ENCODE peak calls at places on chromosomes 16 and 17, in ten cellular contexts. C, D, U, G, Z, P, R, Y, T and O are unnamed samples.

GRCh38 chr17:36807496-36808180 is 129.6 kb upstream of the LHX1 start:
- DNase-seq in C (no peak), D (no peak), U (no peak), G (peak; percentile 70), Z (no peak), P (no peak), R (no peak), Y (no peak), T (no peak), O (no peak)

GRCh38 chr17:32741381-32741780 is 135.5 kb downstream of the MYO1D start:
- DNase-seq in C (no peak), D (no peak), U (peak; percentile 11), G (no peak), Z (no peak), P (no peak), R (no peak), Y (no peak), T (no peak), O (no peak)

GRCh38 chr17:28528329-28529011 is 22.3 kb downstream of the FOXN1 start:
- DNase-seq in C (no peak), D (no peak), U (no peak), G (peak; percentile 43), Z (no peak), P (no peak), R (no peak), Y (no peak), T (no peak), O (no peak)

GRCh38 chr17:15343749-15344148 is 2.4 kb upstream of the TEKT3 start:
- DNase-seq in C (no peak), D (peak; percentile 53), U (peak; percentile 69), G (no peak), Z (no peak), P (no peak), R (no peak), Y (no peak), T (peak; percentile 24), O (peak; percentile 46)

GRCh38 chr17:66426397-66427033 is 124.1 kb downstream of the PRKCA start:
- DNase-seq in C (no peak), D (peak; percentile 56), U (peak; percentile 19), G (peak; percentile 65), Z (no peak), P (peak; percentile 23), R (peak; percentile 30), Y (no peak), T (no peak), O (peak; percentile 51)

GRCh38 chr16:70508752-70509151 is 14.6 kb downstream of the COG4 start:
- DNase-seq in C (no peak), D (peak; percentile 45), U (no peak), G (no peak), Z (no peak), P (no peak), R (no peak), Y (no peak), T (no peak), O (no peak)

GRCh38 chr17:16363749-16364536 is 10.7 kb upstream of the CENPV start:
- DNase-seq in C (no peak), D (peak; percentile 81), U (peak; percentile 52), G (peak; percentile 94), Z (peak; percentile 58), P (peak; percentile 83), R (peak; percentile 61), Y (peak; percentile 63), T (peak; percentile 55), O (peak; percentile 68)

GRCh38 chr16:85662036-85662812 is 26.5 kb downstream of the GINS2 start:
- DNase-seq in C (no peak), D (no peak), U (no peak), G (no peak), Z (no peak), P (no peak), R (no peak), Y (no peak), T (no peak), O (no peak)

GRCh38 chr16:78407191-78407590 is 307.7 kb downstream of the WWOX start:
- DNase-seq in C (no peak), D (peak; percentile 33), U (peak; percentile 41), G (no peak), Z (no peak), P (no peak), R (no peak), Y (no peak), T (no peak), O (no peak)

GRCh38 chr16:82638095-82638798 is 11.5 kb downstream of the CDH13 start:
- DNase-seq in C (no peak), D (peak; percentile 93), U (peak; percentile 89), G (no peak), Z (no peak), P (no peak), R (no peak), Y (no peak), T (peak; percentile 70), O (peak; percentile 72)